ENCODE peak calls at places on chromosomes 6 and 20, in nine cellular contexts. V is K562, D is HCT116, O is ovary, Q is heart left ventricle, R is sigmoid colon, J is suprapubic skin, N is adrenal gland, Y is IMR-90. T is an unnamed sample.

GRCh38 chr6:56540232-56540631 is 102.5 kb downstream of the DST start:
- DNase-seq in R (no peak), J (no peak), Y (no peak), N (no peak), O (no peak), D (no peak), Q (no peak), V (no peak), T (no peak)

GRCh38 chr20:47551841-47552240 is 50.2 kb downstream of the NCOA3 start:
- DNase-seq in Y (no peak), R (no peak), D (no peak), O (no peak), Q (no peak), N (peak), J (no peak), V (no peak), T (peak)

GRCh38 chr6:144265390-144265789 is 19.7 kb upstream of the UTRN start:
- DNase-seq in R (no peak), J (no peak), D (no peak), V (no peak), Y (peak), Q (no peak), O (no peak), N (no peak), T (peak)

GRCh38 chr6:22888147-22888831 is 318.9 kb downstream of the HDGFL1 start:
- DNase-seq in J (no peak), D (no peak), Q (no peak), N (no peak), Y (no peak), O (no peak), V (no peak), R (no peak), T (no peak)

GRCh38 chr6:122033564-122034181 is 365.8 kb upstream of the HSF2 start:
- DNase-seq in D (peak), Y (peak), Q (no peak), V (peak), R (no peak), O (no peak), J (no peak), N (peak), T (peak)

GRCh38 chr20:32674362-32674789 is 635 bp upstream of the C20orf203 start:
- DNase-seq in N (peak), Y (peak), D (peak), R (no peak), O (no peak), J (no peak), Q (no peak), V (peak), T (peak)

GRCh38 chr6:23537828-23538227 is 588.2 kb upstream of the NRSN1 start:
- DNase-seq in R (no peak), J (no peak), O (no peak), V (no peak), D (no peak), N (no peak), Q (no peak), Y (no peak), T (no peak)

GRCh38 chr6:2038096-2038495 is 207.3 kb downstream of the GMDS start:
- DNase-seq in N (no peak), R (no peak), Q (no peak), J (no peak), V (no peak), D (no peak), O (no peak), Y (peak), T (no peak)

GRCh38 chr20:17835941-17836861 is 132.4 kb downstream of the SNX5 start:
- DNase-seq in V (no peak), N (peak), J (peak), Q (peak), Y (peak), R (peak), O (peak), D (no peak), T (peak)

GRCh38 chr20:9301129-9302072 is 213.0 kb upstream of the LAMP5 start:
- DNase-seq in D (peak), J (no peak), Y (peak), Q (peak), O (no peak), R (no peak), V (no peak), N (no peak), T (no peak)

GRCh38 chr20:50992336-50992732 is 30.6 kb downstream of the KCNG1 start:
- DNase-seq in D (no peak), V (no peak), R (no peak), Q (no peak), Y (no peak), J (no peak), N (no peak), O (no peak), T (no peak)

GRCh38 chr6:17971128-17972073 is 16.0 kb downstream of the KIF13A start:
- DNase-seq in J (no peak), D (peak), V (no peak), Y (peak), R (no peak), N (peak), O (no peak), Q (peak), T (peak)

GRCh38 chr6:139776051-139776450 is 401.6 kb upstream of the CITED2 start:
- DNase-seq in V (no peak), Y (no peak), D (no peak), O (no peak), Q (no peak), J (no peak), R (no peak), N (no peak), T (no peak)

GRCh38 chr6:144283781-144284473 is 1.2 kb upstream of the UTRN start:
- DNase-seq in D (no peak), R (no peak), O (no peak), Y (peak), Q (no peak), V (no peak), N (no peak), J (no peak), T (no peak)

GRCh38 chr6:3797231-3798200 is 46.0 kb upstream of the PXDC1 start:
- DNase-seq in Q (no peak), O (no peak), Y (peak), J (no peak), R (no peak), V (no peak), D (no peak), N (no peak), T (no peak)

DNA sequence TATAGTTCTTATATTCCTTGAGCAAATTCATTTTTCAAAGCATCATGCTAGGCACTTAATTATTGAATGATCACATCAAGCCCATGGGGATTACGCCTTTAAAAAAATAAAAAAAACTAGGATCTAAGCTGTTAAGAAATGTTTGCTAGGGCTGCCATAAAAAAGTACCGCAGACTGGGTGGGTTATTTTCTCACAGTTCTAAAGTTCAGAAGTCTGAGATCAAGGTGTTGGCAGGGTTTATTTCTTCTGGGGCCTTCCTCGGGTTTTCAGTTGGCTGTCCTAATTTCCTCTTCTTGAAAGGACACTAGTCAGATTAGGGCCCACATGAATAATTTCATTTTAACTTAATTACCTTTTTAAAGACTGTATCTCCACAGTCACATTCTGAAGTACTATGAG is 165.6 kb upstream of the RIMS1 start:
- DNase-seq in V (no peak), J (no peak), O (no peak), Q (no peak), D (no peak), R (no peak), Y (no peak), N (no peak), T (no peak)
- TF ChIP-seq POLR2A in V (no peak), J (no peak), O (no peak), Q (no peak), D (no peak), R (no peak), Y (no peak), N (no peak), T (no peak)

DNA sequence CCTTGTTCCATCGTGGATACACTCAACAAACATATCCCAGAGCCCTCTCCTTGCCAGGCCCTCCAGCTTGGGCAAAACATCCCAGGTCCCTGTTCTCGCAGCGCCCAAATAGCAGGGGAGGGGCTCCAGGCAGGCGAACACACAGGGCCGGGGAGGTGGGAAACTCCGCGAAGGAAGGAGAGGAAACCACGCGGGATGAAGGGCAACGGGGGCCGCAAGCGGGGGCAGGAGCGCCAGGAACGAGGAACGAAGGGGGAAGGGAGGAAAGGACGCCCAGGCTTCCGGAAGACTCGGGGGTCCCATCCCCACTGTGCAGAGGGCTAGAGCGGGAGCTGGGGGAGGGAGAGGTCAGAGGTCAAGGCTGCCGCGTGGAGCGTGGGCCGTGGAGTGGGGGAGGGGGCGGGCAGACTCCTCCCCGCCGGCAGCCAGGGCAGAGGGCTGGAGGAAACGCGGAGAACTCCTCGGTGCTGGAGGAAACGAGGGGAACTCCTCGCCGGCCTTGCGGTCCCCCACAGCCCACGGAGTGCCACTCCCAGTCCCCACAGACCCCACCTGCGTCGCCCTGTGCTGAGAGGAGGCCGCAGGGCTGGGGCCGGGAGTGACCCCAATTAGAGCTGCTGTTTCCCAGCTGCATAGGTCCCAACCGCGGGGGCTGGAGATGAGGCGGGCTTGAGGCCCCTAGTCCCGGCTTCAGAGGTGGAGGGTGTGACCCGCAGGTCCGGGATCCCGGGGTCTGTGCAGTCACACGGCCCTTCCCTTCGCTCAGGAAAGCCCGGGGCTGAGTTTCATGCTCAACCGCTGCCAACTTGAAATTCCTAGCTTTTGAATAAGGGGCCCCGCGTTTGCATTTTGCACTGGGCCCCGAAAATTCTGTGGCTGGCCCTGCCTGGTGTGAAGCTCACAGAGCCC is 1.2 kb upstream of the RBM38 start:
- DNase-seq in N (peak), O (peak), V (peak), Q (no peak), Y (no peak), J (no peak), R (peak), D (no peak), T (no peak)
- H3K4me3 ChIP-seq in N (no peak), O (peak), V (peak), Q (peak), Y (no peak), J (peak), R (peak), D (peak), T (no peak)

DNA sequence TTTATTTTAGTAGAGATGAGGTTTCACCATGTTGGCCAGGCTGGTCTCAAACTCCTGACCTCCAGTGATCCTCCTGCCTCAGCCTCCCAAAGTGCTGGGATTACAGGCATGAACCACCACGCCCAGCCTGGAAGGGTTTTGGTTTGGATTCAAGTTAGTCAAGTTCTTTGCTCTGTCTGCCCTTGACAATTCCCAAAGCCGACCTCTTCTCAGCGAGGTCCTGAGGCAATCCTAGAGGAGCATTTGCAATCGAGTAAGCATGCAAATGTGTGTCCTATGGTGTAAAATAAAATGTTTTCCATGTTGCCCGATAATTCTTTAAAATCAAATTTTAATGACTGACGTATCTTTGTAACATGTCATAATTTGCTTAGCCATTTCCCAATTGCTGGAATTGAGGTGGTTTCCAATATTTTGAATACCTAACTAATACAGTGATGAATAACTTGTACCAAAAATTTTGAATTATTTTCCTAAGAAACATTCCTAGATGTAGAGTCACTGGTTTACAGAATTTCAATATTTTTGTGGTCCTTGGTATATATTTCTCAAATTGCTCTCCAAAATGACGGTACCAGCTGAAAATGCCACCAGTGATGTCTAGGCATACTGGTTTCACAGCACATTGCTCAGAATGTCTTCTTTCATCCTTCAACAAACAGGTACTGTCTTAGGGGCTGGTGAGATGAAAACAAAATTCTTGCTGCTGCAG is 38.7 kb downstream of the GTF2H5 start:
- DNase-seq in D (no peak), N (no peak), Y (no peak), Q (no peak), J (no peak), V (no peak), R (no peak), O (no peak), T (no peak)
- H3K27ac ChIP-seq in D (no peak), N (no peak), Y (no peak), Q (no peak), J (no peak), V (no peak), R (no peak), O (no peak), T (no peak)

GRCh38 chr6:168885741-168886140 is 367.9 kb downstream of the THBS2 start:
- DNase-seq in V (no peak), D (no peak), J (no peak), O (no peak), Q (no peak), R (no peak), N (no peak), Y (no peak), T (no peak)

GRCh38 chr6:168885196-168885595 is 368.4 kb downstream of the THBS2 start:
- DNase-seq in D (no peak), J (no peak), O (no peak), Q (no peak), V (no peak), R (no peak), Y (no peak), N (no peak), T (no peak)

GRCh38 chr6:168883410-168884049 is 370.1 kb downstream of the THBS2 start:
- DNase-seq in O (no peak), N (no peak), J (no peak), V (no peak), R (no peak), D (no peak), Q (no peak), Y (no peak), T (no peak)

GRCh38 chr6:168884050-168884645 is 369.5 kb downstream of the THBS2 start:
- DNase-seq in Y (no peak), J (no peak), R (no peak), V (no peak), D (no peak), N (no peak), O (no peak), Q (no peak), T (no peak)

DNA sequence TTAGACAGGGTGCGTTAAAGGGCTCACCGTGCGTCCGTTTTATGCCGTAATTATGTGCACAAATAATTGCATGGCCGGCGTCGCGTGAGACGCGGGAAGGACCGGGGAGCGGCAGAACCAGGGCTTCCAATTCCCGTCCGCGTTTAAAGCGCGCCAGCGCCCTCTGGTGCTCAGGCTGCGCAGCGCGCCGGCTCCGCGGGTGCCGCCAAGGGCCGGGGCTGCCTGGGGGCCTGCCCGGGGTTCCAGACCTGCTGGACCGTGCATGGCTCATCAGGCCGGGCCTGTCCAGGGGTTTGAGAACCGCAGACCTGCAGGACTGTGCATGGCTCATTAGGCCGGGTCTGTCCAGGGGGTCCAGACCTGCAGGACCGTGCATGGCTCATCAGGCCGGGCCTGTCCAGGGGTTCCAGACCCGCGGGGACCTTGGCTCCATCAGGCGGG is 369.0 kb downstream of the THBS2 start:
- DNase-seq in R (peak), Y (peak), V (peak), J (no peak), Q (peak), O (peak), N (peak), D (peak), T (peak)
- TF ChIP-seq POLR2A in R (no peak), Y (no peak), V (no peak), J (no peak), Q (no peak), O (peak), N (no peak), D (no peak), T (no peak)

T was measured in body of pancreas.